ENCODE peak calls at places on chromosomes 12 and 14, in nine cellular contexts. V is left cardiac atrium; N is NCI-H2081; E is Caki2; K is fibroblast of the aortic adventitia; O is activated CD4-positive, alpha-beta T cell treated with anti-CD3 and anti-CD28 coated beads for 48 hours; F is progenitor cell of endocrine pancreas; T is H7; W is tibial artery. S is an unnamed sample.
A peak's percentile ranks its signal among the peaks of the same experiment; 100 is the strongest.

GRCh38 chr12:91805031-91805430 is 340.6 kb downstream of the BTG1 start:
- DNase-seq in V (no peak), N (no peak), E (no peak), K (no peak), O (no peak), F (no peak), T (no peak), W (no peak), S (no peak)

GRCh38 chr14:76174982-76175381 is 23.3 kb downstream of the GPATCH2L start:
- DNase-seq in V (no peak), N (no peak), E (no peak), K (no peak), O (no peak), F (no peak), T (no peak), W (no peak), S (no peak)

GRCh38 chr14:80638620-80639215 is 302.8 kb downstream of the CEP128 start:
- DNase-seq in V (no peak), N (no peak), E (peak; percentile 42), K (peak; percentile 50), O (no peak), F (no peak), T (no peak), W (no peak), S (no peak)

GRCh38 chr14:96893966-96894622 is 96.9 kb downstream of the VRK1 start:
- DNase-seq in V (no peak), N (no peak), E (no peak), K (no peak), O (peak; percentile 14), F (no peak), T (no peak), W (no peak), S (no peak)

GRCh38 chr14:69625299-69626131 is 14.1 kb downstream of the SUSD6 start:
- DNase-seq in V (peak; percentile 71), N (no peak), E (no peak), K (no peak), O (peak; percentile 86), F (no peak), T (no peak), W (peak; percentile 70), S (no peak)

GRCh38 chr12:102462803-102463499 is 17.4 kb downstream of the IGF1 start:
- DNase-seq in V (no peak), N (no peak), E (no peak), K (peak; percentile 74), O (no peak), F (no peak), T (no peak), W (no peak), S (no peak)

GRCh38 chr12:15757553-15758255 is 31.5 kb downstream of the EPS8 start:
- DNase-seq in V (no peak), N (no peak), E (peak; percentile 93), K (peak; percentile 80), O (peak; percentile 7), F (no peak), T (no peak), W (peak; percentile 30), S (no peak)

GRCh38 chr12:1552978-1553471 is 41.4 kb downstream of the FBXL14 start:
- DNase-seq in V (no peak), N (no peak), E (no peak), K (no peak), O (no peak), F (no peak), T (no peak), W (no peak), S (no peak)

GRCh38 chr14:44803239-44803905 is 158.4 kb downstream of the KLHL28 start:
- DNase-seq in V (no peak), N (peak; percentile 69), E (peak; percentile 35), K (peak; percentile 87), O (no peak), F (no peak), T (peak; percentile 49), W (no peak), S (no peak)

GRCh38 chr12:102824218-102824835 is 92.7 kb downstream of the PAH start:
- DNase-seq in V (peak; percentile 39), N (no peak), E (no peak), K (no peak), O (peak; percentile 10), F (peak; percentile 71), T (peak; percentile 82), W (peak; percentile 42), S (peak; percentile 93)

GRCh38 chr12:121942145-121942718 is 23.8 kb downstream of the CFAP251 start:
- DNase-seq in V (no peak), N (no peak), E (no peak), K (peak; percentile 58), O (no peak), F (no peak), T (no peak), W (no peak), S (no peak)

GRCh38 chr14:77059276-77059934 is 30.9 kb upstream of the IRF2BPL start:
- DNase-seq in V (no peak), N (peak; percentile 16), E (peak; percentile 80), K (peak; percentile 87), O (peak; percentile 44), F (peak; percentile 49), T (peak; percentile 86), W (no peak), S (peak; percentile 86)

GRCh38 chr12:20212658-20213387 is 155.5 kb upstream of the PDE3A start:
- DNase-seq in V (peak; percentile 89), N (peak; percentile 68), E (peak; percentile 95), K (peak; percentile 100), O (no peak), F (no peak), T (peak; percentile 35), W (peak; percentile 91), S (peak; percentile 93)

GRCh38 chr12:12016284-12017100 is 54.2 kb upstream of the BCL2L14 start:
- DNase-seq in V (no peak), N (no peak), E (no peak), K (no peak), O (peak; percentile 45), F (no peak), T (no peak), W (no peak), S (no peak)

GRCh38 chr12:14256555-14257169 is 108.8 kb upstream of the ATF7IP start:
- DNase-seq in V (peak; percentile 85), N (peak; percentile 60), E (peak; percentile 49), K (peak; percentile 92), O (peak; percentile 86), F (no peak), T (peak; percentile 50), W (peak; percentile 84), S (peak; percentile 81)

GRCh38 chr14:58772061-58772604 is 134.4 kb downstream of the DACT1 start:
- DNase-seq in V (no peak), N (peak; percentile 75), E (no peak), K (no peak), O (no peak), F (no peak), T (no peak), W (no peak), S (no peak)

GRCh38 chr12:21666722-21667121 is 9.1 kb upstream of the LDHB start:
- DNase-seq in V (no peak), N (peak; percentile 61), E (peak; percentile 83), K (no peak), O (no peak), F (no peak), T (no peak), W (no peak), S (no peak)

GRCh38 chr14:70391493-70392391 is 25.1 kb downstream of the SYNJ2BP start:
- DNase-seq in V (no peak), N (no peak), E (no peak), K (no peak), O (no peak), F (no peak), T (no peak), W (no peak), S (no peak)

GRCh38 chr12:56695327-56696101 is 7.4 kb upstream of the PTGES3 start:
- DNase-seq in V (no peak), N (no peak), E (no peak), K (no peak), O (no peak), F (no peak), T (no peak), W (no peak), S (no peak)

GRCh38 chr14:51533160-51533559 is 118.5 kb upstream of the FRMD6 start:
- DNase-seq in V (no peak), N (no peak), E (no peak), K (peak; percentile 62), O (no peak), F (no peak), T (no peak), W (no peak), S (no peak)

GRCh38 chr12:26292596-26292995 is 97.2 kb downstream of the SSPN start:
- DNase-seq in V (no peak), N (no peak), E (no peak), K (no peak), O (no peak), F (no peak), T (no peak), W (no peak), S (no peak)

GRCh38 chr12:4562034-4562657 is at the start of gene DYRK4:
- DNase-seq in V (peak; percentile 84), N (no peak), E (peak; percentile 69), K (peak; percentile 64), O (peak; percentile 15), F (peak; percentile 89), T (peak; percentile 95), W (peak; percentile 75), S (peak; percentile 98)

GRCh38 chr14:22689186-22689585 is 45.0 kb upstream of the OR6J1 start:
- DNase-seq in V (no peak), N (no peak), E (peak; percentile 70), K (peak; percentile 98), O (peak; percentile 45), F (no peak), T (no peak), W (no peak), S (no peak)

GRCh38 chr14:101731187-101732080 is 30.1 kb upstream of the PPP2R5C start:
- DNase-seq in V (peak; percentile 73), N (peak; percentile 97), E (peak; percentile 84), K (peak; percentile 51), O (peak; percentile 92), F (no peak), T (peak; percentile 37), W (peak; percentile 54), S (peak; percentile 84)

GRCh38 chr14:93019970-93020369 is 95.8 kb downstream of the ITPK1 start:
- DNase-seq in V (no peak), N (no peak), E (no peak), K (no peak), O (no peak), F (no peak), T (no peak), W (no peak), S (no peak)

GRCh38 chr12:56565510-56566101 is 44.0 kb downstream of the RBMS2 start:
- DNase-seq in V (peak; percentile 90), N (no peak), E (peak; percentile 58), K (peak; percentile 87), O (peak; percentile 50), F (no peak), T (peak; percentile 68), W (peak; percentile 72), S (peak; percentile 80)

GRCh38 chr14:74324945-74325361 is 22.2 kb upstream of the ABCD4 start:
- DNase-seq in V (no peak), N (no peak), E (no peak), K (peak; percentile 57), O (no peak), F (no peak), T (peak; percentile 73), W (no peak), S (peak; percentile 43)

GRCh38 chr12:52798003-52798670 is 2.2 kb upstream of the KRT3 start:
- DNase-seq in V (no peak), N (no peak), E (peak; percentile 67), K (peak; percentile 31), O (no peak), F (no peak), T (no peak), W (no peak), S (no peak)

GRCh38 chr14:30193791-30194407 is 266.3 kb upstream of the PRKD1 start:
- DNase-seq in V (no peak), N (no peak), E (no peak), K (peak; percentile 95), O (no peak), F (no peak), T (no peak), W (no peak), S (no peak)

GRCh38 chr14:65131176-65131765 is 29.0 kb upstream of the MAX start:
- DNase-seq in V (no peak), N (no peak), E (peak; percentile 14), K (peak; percentile 9), O (no peak), F (no peak), T (no peak), W (no peak), S (no peak)

GRCh38 chr12:78970041-78970440 is 105.5 kb downstream of the SYT1 start:
- DNase-seq in V (no peak), N (no peak), E (no peak), K (peak; percentile 9), O (no peak), F (no peak), T (no peak), W (no peak), S (no peak)